ENCODE peak calls at places on chromosome 1, in seven cellular contexts. One of them, this sample, is unnamed.

GRCh38 chr1:9900142-9901043 is 9.7 kb downstream of the CTNNBIP1 start:
- DNase-seq in adipocyte: no peak
- DNase-seq in HFF-Myc: no peak
- DNase-seq in astrocyte of the spinal cord: no peak
- DNase-seq in spleen: peak
- DNase-seq in heart right ventricle: peak
- DNase-seq in osteoblast: no peak
- DNase-seq in this sample: no peak

GRCh38 chr1:59505596-59506028 is 208.7 kb downstream of the FGGY start:
- DNase-seq in spleen: no peak
- DNase-seq in heart right ventricle: no peak
- DNase-seq in astrocyte of the spinal cord: no peak
- DNase-seq in adipocyte: no peak
- DNase-seq in HFF-Myc: no peak
- DNase-seq in osteoblast: no peak
- DNase-seq in this sample: peak

GRCh38 chr1:113860891-113861290 is 10.6 kb downstream of the PTPN22 start:
- DNase-seq in adipocyte: peak
- DNase-seq in HFF-Myc: peak
- DNase-seq in heart right ventricle: no peak
- DNase-seq in astrocyte of the spinal cord: peak
- DNase-seq in osteoblast: no peak
- DNase-seq in spleen: no peak
- DNase-seq in this sample: peak

GRCh38 chr1:915295-916172 is 8.2 kb upstream of the SAMD11 start:
- DNase-seq in HFF-Myc: no peak
- DNase-seq in osteoblast: peak
- DNase-seq in adipocyte: no peak
- DNase-seq in spleen: peak
- DNase-seq in astrocyte of the spinal cord: no peak
- DNase-seq in heart right ventricle: peak
- DNase-seq in this sample: no peak

GRCh38 chr1:88892146-88892877 is 945 bp upstream of the GTF2B start:
- DNase-seq in astrocyte of the spinal cord: peak
- DNase-seq in osteoblast: no peak
- DNase-seq in HFF-Myc: no peak
- DNase-seq in adipocyte: peak
- DNase-seq in spleen: no peak
- DNase-seq in heart right ventricle: no peak
- DNase-seq in this sample: no peak

GRCh38 chr1:24878775-24879742 is 51.0 kb downstream of the RUNX3 start:
- DNase-seq in HFF-Myc: peak
- DNase-seq in heart right ventricle: no peak
- DNase-seq in spleen: no peak
- DNase-seq in astrocyte of the spinal cord: peak
- DNase-seq in osteoblast: no peak
- DNase-seq in adipocyte: peak
- DNase-seq in this sample: peak

GRCh38 chr1:240618946-240619345 is 7.0 kb upstream of the GREM2 start:
- DNase-seq in HFF-Myc: no peak
- DNase-seq in astrocyte of the spinal cord: no peak
- DNase-seq in osteoblast: no peak
- DNase-seq in heart right ventricle: no peak
- DNase-seq in adipocyte: no peak
- DNase-seq in spleen: no peak
- DNase-seq in this sample: no peak

GRCh38 chr1:160032165-160032827 is 506 bp upstream of the PIGM start:
- DNase-seq in osteoblast: no peak
- DNase-seq in adipocyte: peak
- DNase-seq in spleen: no peak
- DNase-seq in heart right ventricle: no peak
- DNase-seq in astrocyte of the spinal cord: peak
- DNase-seq in HFF-Myc: no peak
- DNase-seq in this sample: no peak

GRCh38 chr1:59434336-59434735 is 137.4 kb downstream of the FGGY start:
- DNase-seq in adipocyte: peak
- DNase-seq in heart right ventricle: no peak
- DNase-seq in osteoblast: peak
- DNase-seq in spleen: no peak
- DNase-seq in astrocyte of the spinal cord: no peak
- DNase-seq in HFF-Myc: no peak
- DNase-seq in this sample: no peak

GRCh38 chr1:212691561-212692071 is 8.0 kb downstream of the BATF3 start:
- DNase-seq in astrocyte of the spinal cord: no peak
- DNase-seq in osteoblast: no peak
- DNase-seq in heart right ventricle: no peak
- DNase-seq in HFF-Myc: no peak
- DNase-seq in adipocyte: no peak
- DNase-seq in spleen: no peak
- DNase-seq in this sample: no peak

GRCh38 chr1:212600071-212600915 is 8.3 kb upstream of the ATF3 start:
- DNase-seq in HFF-Myc: no peak
- DNase-seq in heart right ventricle: no peak
- DNase-seq in astrocyte of the spinal cord: no peak
- DNase-seq in osteoblast: no peak
- DNase-seq in adipocyte: no peak
- DNase-seq in spleen: no peak
- DNase-seq in this sample: no peak

GRCh38 chr1:237042467-237042891 is 495 bp downstream of the RYR2 start:
- DNase-seq in astrocyte of the spinal cord: no peak
- DNase-seq in heart right ventricle: no peak
- DNase-seq in adipocyte: no peak
- DNase-seq in spleen: no peak
- DNase-seq in HFF-Myc: no peak
- DNase-seq in osteoblast: no peak
- DNase-seq in this sample: no peak

GRCh38 chr1:69290266-69290665 is 277.5 kb upstream of the LRRC7 start:
- DNase-seq in heart right ventricle: no peak
- DNase-seq in spleen: no peak
- DNase-seq in osteoblast: peak
- DNase-seq in HFF-Myc: no peak
- DNase-seq in astrocyte of the spinal cord: peak
- DNase-seq in adipocyte: peak
- DNase-seq in this sample: no peak

GRCh38 chr1:111730282-111730681 is 8.9 kb downstream of the INKA2 start:
- DNase-seq in heart right ventricle: no peak
- DNase-seq in HFF-Myc: no peak
- DNase-seq in astrocyte of the spinal cord: no peak
- DNase-seq in adipocyte: no peak
- DNase-seq in spleen: no peak
- DNase-seq in osteoblast: no peak
- DNase-seq in this sample: no peak

DNA sequence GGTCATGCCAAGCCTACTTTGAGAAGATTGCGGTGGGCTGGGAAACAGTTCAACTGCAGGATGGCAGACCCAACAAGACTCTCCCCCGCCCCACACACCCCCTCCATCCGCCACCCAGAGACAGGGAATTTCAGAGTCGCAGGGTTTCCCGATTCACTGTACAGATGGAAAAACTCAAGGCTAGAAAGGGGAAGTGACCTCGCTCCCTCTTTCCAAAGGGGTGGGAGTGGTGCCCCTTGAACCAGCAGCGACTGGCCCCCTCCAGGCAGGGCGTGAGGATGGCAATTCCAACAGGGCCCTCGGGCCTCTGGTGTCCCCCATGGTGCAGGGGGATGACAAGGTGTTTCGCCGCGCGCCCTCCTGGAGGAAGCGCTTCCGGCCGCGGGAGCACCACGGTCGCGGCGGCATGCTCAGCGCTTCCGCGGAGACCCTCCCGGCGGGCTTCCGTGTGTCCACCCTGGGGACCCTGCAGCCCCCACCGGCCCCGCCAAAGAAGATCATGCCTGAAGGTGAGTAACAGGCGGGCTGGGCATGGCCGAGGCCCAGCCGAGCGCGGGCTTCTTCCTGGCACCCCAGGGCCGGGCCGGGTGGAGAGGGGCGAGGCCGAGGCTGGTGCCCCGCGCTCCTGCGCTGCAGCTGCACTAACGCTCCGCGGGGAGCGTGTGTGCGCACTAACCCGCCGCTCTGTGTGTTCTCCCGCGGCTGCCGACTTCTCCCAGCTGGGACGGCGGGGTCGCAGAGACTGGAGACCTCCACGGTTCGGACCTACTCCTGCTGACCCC is 10.4 kb downstream of the MYOG start:
- DNase-seq in adipocyte: no peak
- DNase-seq in spleen: peak
- DNase-seq in astrocyte of the spinal cord: no peak
- DNase-seq in HFF-Myc: no peak
- DNase-seq in osteoblast: peak
- DNase-seq in heart right ventricle: no peak
- DNase-seq in this sample: no peak
- H3K4me3 ChIP-seq in adipocyte: no peak
- H3K4me3 ChIP-seq in spleen: peak
- H3K4me3 ChIP-seq in astrocyte of the spinal cord: no peak
- H3K4me3 ChIP-seq in HFF-Myc: no peak
- H3K4me3 ChIP-seq in osteoblast: no peak
- H3K4me3 ChIP-seq in heart right ventricle: peak
- H3K4me3 ChIP-seq in this sample: no peak

GRCh38 chr1:61254629-61255323 is 172.4 kb downstream of the NFIA start:
- DNase-seq in adipocyte: peak
- DNase-seq in astrocyte of the spinal cord: peak
- DNase-seq in spleen: no peak
- DNase-seq in HFF-Myc: no peak
- DNase-seq in osteoblast: peak
- DNase-seq in heart right ventricle: no peak
- DNase-seq in this sample: peak
- H3K4me3 ChIP-seq in adipocyte: peak
- H3K4me3 ChIP-seq in astrocyte of the spinal cord: peak
- H3K4me3 ChIP-seq in spleen: peak
- H3K4me3 ChIP-seq in HFF-Myc: no peak
- H3K4me3 ChIP-seq in osteoblast: peak
- H3K4me3 ChIP-seq in heart right ventricle: peak
- H3K4me3 ChIP-seq in this sample: peak

GRCh38 chr1:20187813-20188454 is 1.6 kb upstream of the PLA2G2C start:
- DNase-seq in heart right ventricle: no peak
- DNase-seq in osteoblast: no peak
- DNase-seq in astrocyte of the spinal cord: no peak
- DNase-seq in HFF-Myc: no peak
- DNase-seq in spleen: no peak
- DNase-seq in adipocyte: no peak
- DNase-seq in this sample: no peak
- H3K4me3 ChIP-seq in heart right ventricle: no peak
- H3K4me3 ChIP-seq in osteoblast: no peak
- H3K4me3 ChIP-seq in astrocyte of the spinal cord: no peak
- H3K4me3 ChIP-seq in HFF-Myc: no peak
- H3K4me3 ChIP-seq in spleen: no peak
- H3K4me3 ChIP-seq in adipocyte: no peak
- H3K4me3 ChIP-seq in this sample: no peak

GRCh38 chr1:56516539-56517252 is 62.7 kb downstream of the PLPP3 start:
- DNase-seq in heart right ventricle: no peak
- DNase-seq in spleen: no peak
- DNase-seq in osteoblast: no peak
- DNase-seq in HFF-Myc: no peak
- DNase-seq in astrocyte of the spinal cord: peak
- DNase-seq in adipocyte: peak
- DNase-seq in this sample: no peak

GRCh38 chr1:56520202-56520601 is 59.2 kb downstream of the PLPP3 start:
- DNase-seq in osteoblast: no peak
- DNase-seq in HFF-Myc: no peak
- DNase-seq in spleen: no peak
- DNase-seq in heart right ventricle: no peak
- DNase-seq in astrocyte of the spinal cord: peak
- DNase-seq in adipocyte: no peak
- DNase-seq in this sample: no peak

GRCh38 chr1:56513095-56513494 is 66.3 kb downstream of the PLPP3 start:
- DNase-seq in adipocyte: no peak
- DNase-seq in osteoblast: no peak
- DNase-seq in heart right ventricle: no peak
- DNase-seq in astrocyte of the spinal cord: no peak
- DNase-seq in HFF-Myc: no peak
- DNase-seq in spleen: no peak
- DNase-seq in this sample: no peak

GRCh38 chr1:56515898-56516538 is 63.3 kb downstream of the PLPP3 start:
- DNase-seq in HFF-Myc: no peak
- DNase-seq in astrocyte of the spinal cord: no peak
- DNase-seq in adipocyte: no peak
- DNase-seq in heart right ventricle: no peak
- DNase-seq in spleen: no peak
- DNase-seq in osteoblast: no peak
- DNase-seq in this sample: no peak

GRCh38 chr1:56517404-56518130 is 61.8 kb downstream of the PLPP3 start:
- DNase-seq in heart right ventricle: no peak
- DNase-seq in spleen: no peak
- DNase-seq in adipocyte: no peak
- DNase-seq in osteoblast: no peak
- DNase-seq in HFF-Myc: no peak
- DNase-seq in astrocyte of the spinal cord: no peak
- DNase-seq in this sample: no peak
- H3K4me3 ChIP-seq in heart right ventricle: no peak
- H3K4me3 ChIP-seq in spleen: no peak
- H3K4me3 ChIP-seq in adipocyte: no peak
- H3K4me3 ChIP-seq in osteoblast: no peak
- H3K4me3 ChIP-seq in HFF-Myc: no peak
- H3K4me3 ChIP-seq in astrocyte of the spinal cord: no peak
- H3K4me3 ChIP-seq in this sample: no peak

DNA sequence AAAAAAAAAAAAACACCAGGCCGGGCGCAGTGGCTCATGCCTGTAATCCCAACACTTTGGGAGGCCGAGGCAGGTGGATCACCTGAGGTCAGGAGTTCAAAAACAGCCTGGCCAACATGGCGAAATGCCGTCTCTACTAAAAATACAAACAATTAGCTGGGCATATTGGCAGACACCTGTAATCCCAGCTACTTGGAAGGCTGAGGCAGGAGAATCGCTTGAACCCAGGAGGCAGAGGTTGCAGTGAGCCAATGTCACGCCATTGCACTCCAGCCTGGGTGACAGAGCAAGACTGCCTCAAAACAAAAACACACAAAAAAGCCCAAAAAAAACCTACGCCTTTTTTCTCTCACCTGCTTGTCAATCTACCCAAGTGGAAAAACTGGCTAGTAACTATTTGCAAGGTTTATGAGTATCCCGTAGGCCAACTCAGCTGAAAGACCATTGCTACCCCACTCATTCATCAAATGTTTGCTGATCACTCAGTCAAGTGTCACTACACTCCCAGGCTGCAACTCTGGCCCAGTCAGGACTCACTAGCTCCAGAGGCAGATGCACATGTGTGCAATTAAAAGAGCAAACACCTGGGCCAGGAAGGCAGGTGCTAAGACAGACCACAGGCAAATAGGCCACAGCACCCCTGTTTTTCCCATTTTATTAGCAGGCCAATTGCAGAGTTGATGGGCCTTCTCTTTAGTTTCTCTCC is 2.0 kb downstream of the CSRP1 start:
- DNase-seq in HFF-Myc: no peak
- DNase-seq in heart right ventricle: no peak
- DNase-seq in spleen: peak
- DNase-seq in astrocyte of the spinal cord: no peak
- DNase-seq in osteoblast: no peak
- DNase-seq in adipocyte: no peak
- DNase-seq in this sample: no peak
- H3K4me3 ChIP-seq in HFF-Myc: peak
- H3K4me3 ChIP-seq in heart right ventricle: peak
- H3K4me3 ChIP-seq in spleen: peak
- H3K4me3 ChIP-seq in astrocyte of the spinal cord: peak
- H3K4me3 ChIP-seq in osteoblast: peak
- H3K4me3 ChIP-seq in adipocyte: peak
- H3K4me3 ChIP-seq in this sample: peak

GRCh38 chr1:173257805-173258204 is 50.7 kb upstream of the TNFSF4 start:
- DNase-seq in adipocyte: no peak
- DNase-seq in HFF-Myc: no peak
- DNase-seq in osteoblast: no peak
- DNase-seq in astrocyte of the spinal cord: no peak
- DNase-seq in spleen: no peak
- DNase-seq in heart right ventricle: no peak
- DNase-seq in this sample: no peak
- H3K4me3 ChIP-seq in adipocyte: no peak
- H3K4me3 ChIP-seq in HFF-Myc: no peak
- H3K4me3 ChIP-seq in osteoblast: no peak
- H3K4me3 ChIP-seq in astrocyte of the spinal cord: no peak
- H3K4me3 ChIP-seq in spleen: no peak
- H3K4me3 ChIP-seq in heart right ventricle: no peak
- H3K4me3 ChIP-seq in this sample: no peak